ENCODE peak calls at places on chromosome 22, in five cellular contexts. I is breast epithelium, U is spleen, X is transverse colon, V is sigmoid colon. K is an unnamed sample.

GRCh38 chr22:19036523-19037273 is 85.5 kb downstream of the DGCR2 start:
- DNase-seq in I (no peak), U (no peak), X (no peak), V (no peak), K (no peak)

GRCh38 chr22:37353839-37354238 is 71.5 kb downstream of the CYTH4 start:
- DNase-seq in I (no peak), U (no peak), X (no peak), V (no peak), K (no peak)

GRCh38 chr22:29658171-29658570 is 54.7 kb downstream of the NF2 start:
- DNase-seq in I (no peak), U (no peak), X (no peak), V (no peak), K (no peak)

GRCh38 chr22:33117821-33118220 is 59.6 kb upstream of the SYN3 start:
- DNase-seq in I (no peak), U (no peak), X (no peak), V (no peak), K (no peak)

GRCh38 chr22:21450858-21451331 is 16.3 kb upstream of the TMEM191C start:
- DNase-seq in I (peak; percentile 42), U (peak; percentile 25), X (no peak), V (peak; percentile 35), K (no peak)

GRCh38 chr22:40491990-40492631 is 121.7 kb downstream of the SGSM3 start:
- DNase-seq in I (no peak), U (no peak), X (no peak), V (no peak), K (no peak)

GRCh38 chr22:27730649-27731433 is 70.7 kb downstream of the MN1 start:
- DNase-seq in I (no peak), U (no peak), X (no peak), V (peak; percentile 25), K (no peak)

GRCh38 chr22:29172216-29172615 is 33.5 kb upstream of the EMID1 start:
- DNase-seq in I (no peak), U (no peak), X (no peak), V (peak; percentile 54), K (no peak)

GRCh38 chr22:42801537-42802165 is 55.4 kb downstream of the ARFGAP3 start:
- DNase-seq in I (peak; percentile 34), U (no peak), X (no peak), V (peak; percentile 56), K (no peak)

GRCh38 chr22:38694049-38694448 is 6.7 kb downstream of the JOSD1 start:
- DNase-seq in I (peak; percentile 30), U (no peak), X (peak; percentile 72), V (no peak), K (no peak)

GRCh38 chr22:37043828-37044538 is 7.6 kb upstream of the KCTD17 start:
- DNase-seq in I (peak; percentile 71), U (peak; percentile 89), X (peak; percentile 89), V (no peak), K (no peak)

GRCh38 chr22:39504071-39504470 is 2.0 kb downstream of the MIEF1 start:
- DNase-seq in I (no peak), U (no peak), X (no peak), V (no peak), K (no peak)

GRCh38 chr22:17475318-17476212 is 87.7 kb upstream of the SLC25A18 start:
- DNase-seq in I (no peak), U (no peak), X (no peak), V (no peak), K (no peak)

GRCh38 chr22:38314992-38315800 is 2.0 kb downstream of the CSNK1E start:
- DNase-seq in I (no peak), U (peak; percentile 81), X (peak; percentile 41), V (no peak), K (no peak)

DNA sequence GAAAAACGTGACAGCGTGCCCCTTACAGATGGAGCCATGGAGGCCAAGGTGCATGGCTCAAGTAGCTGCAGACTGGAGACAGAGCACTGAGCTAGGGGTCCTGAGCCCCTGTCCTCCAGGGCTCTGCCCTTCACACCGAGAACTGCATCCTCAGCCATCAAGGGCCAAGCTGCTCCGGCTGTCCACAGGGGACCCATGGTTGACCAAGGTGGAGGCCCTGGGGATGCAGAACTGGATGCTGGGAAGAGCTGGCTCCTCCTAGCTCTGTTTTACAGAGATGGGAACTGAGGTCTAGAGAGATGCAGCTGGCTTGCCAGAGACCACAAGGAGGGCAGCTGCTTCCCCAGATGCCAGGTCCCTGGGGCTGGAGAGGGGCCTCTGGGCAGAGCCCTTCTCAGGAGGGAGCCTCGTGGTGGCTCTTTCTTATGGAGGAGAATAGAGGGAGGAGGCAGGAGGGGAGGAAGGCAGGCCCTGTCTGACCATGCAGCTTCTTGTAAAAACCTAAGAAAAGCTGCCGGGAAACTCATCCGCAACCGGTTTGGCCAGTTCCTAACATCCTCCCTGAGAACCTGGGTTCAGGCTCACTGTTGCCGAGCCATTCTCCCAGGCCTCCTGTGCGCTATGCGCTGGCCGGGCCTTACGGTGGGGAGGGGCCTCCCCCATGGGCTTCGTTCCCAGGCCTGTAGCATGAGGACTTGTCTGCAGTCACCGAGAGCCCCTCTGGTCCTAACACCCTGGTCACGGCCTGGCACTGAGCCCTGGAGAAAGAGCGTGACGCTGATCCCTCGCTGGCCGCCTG is 80.6 kb downstream of the WNT7B start:
- DNase-seq in I (peak; percentile 82), U (no peak), X (no peak), V (no peak), K (no peak)
- TF ChIP-seq CTCF in I (no peak), U (no peak), X (no peak), V (no peak), K (no peak)

GRCh38 chr22:48900327-48900597 is 927.4 kb downstream of the BRD1 start:
- DNase-seq in I (no peak), U (no peak), X (no peak), V (no peak), K (peak; percentile 49)

GRCh38 chr22:48901324-48901723 is 926.3 kb downstream of the BRD1 start:
- DNase-seq in I (no peak), U (no peak), X (no peak), V (no peak), K (peak; percentile 72)

GRCh38 chr22:48900626-48901025 is 927.0 kb downstream of the BRD1 start:
- DNase-seq in I (no peak), U (no peak), X (no peak), V (no peak), K (no peak)

GRCh38 chr22:48898524-48899377 is 928.9 kb downstream of the BRD1 start:
- DNase-seq in I (no peak), U (peak; percentile 39), X (no peak), V (no peak), K (peak; percentile 74)

DNA sequence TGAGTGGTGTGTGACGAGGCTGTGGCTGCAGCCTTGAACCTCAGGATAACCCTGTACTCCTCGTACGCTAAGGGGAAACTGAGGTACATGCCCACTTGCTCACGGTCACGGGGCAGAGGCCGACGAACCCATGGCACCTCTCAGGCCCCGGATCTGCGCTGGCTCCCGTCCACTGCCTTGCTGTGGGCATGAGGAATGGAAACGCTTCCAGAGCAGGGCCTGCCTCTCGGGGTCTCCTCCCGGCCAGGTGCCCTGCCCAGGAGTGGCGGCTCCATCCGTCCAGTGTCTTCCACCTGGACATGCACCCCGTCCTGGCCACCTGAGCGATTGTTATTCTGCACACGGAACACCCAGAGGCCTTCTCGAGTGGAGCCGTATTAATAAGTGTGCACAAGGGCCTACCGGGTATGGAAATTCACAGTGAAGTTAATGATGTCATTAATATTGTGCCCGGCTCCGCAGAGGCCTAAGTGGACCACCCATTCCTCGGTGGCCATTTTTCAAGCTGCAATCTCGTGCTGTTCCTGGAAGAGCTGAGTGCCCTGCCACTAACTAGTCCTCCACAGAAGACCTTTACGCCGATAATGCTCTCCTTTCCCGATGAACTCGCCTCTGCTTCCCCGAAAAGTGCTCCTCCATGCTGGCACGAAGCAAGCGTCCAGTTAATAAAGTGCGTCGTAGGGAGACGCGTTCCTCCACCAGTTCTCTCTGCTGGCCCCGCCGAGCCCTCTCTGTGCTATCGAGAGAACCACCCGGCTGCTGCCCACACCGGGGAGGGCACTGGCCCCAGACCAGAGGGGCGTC is 927.9 kb downstream of the BRD1 start:
- DNase-seq in I (no peak), U (peak; percentile 64), X (no peak), V (peak; percentile 42), K (peak; percentile 77)
- H3K9me3 ChIP-seq in I (no peaks in the 10 kb centered on the region), U (no peaks in the 10 kb centered on the region), X (no peaks in the 10 kb centered on the region), V (no peaks in the 10 kb centered on the region), K (no peaks in the 10 kb centered on the region)

DNA sequence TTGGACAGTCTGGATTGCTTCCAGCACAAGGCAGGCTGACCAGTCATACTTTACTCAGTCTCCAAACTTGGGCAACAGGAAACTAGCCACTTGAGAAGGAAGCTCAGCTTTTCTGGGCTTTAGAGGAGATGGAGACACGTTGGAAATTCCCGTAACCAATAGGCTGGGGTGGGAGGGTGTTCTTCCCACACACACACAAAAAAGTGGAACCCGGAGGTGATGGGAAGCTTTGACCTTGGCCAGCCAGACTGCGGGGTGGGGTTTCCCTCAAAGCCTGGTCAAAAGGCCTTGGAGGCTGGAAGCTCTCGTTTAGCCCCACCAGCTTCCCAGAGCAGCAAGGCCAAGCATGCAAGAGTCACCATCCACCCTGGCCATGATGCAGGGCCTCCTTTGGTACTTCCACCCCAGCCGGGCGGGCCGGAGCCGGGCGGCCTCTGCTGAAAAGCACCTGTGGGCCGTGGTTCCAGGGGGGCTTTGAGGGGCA is 126.2 kb downstream of the BCR start:
- DNase-seq in I (peak; percentile 46), U (peak; percentile 78), X (no peak), V (no peak), K (no peak)
- TF ChIP-seq POLR2AphosphoS5 in I (no peak), U (peak; percentile 62), X (no peak), V (no peak), K (no peak)

GRCh38 chr22:20199906-20200305 is 49.1 kb upstream of the CCDC188 start:
- DNase-seq in I (no peak), U (no peak), X (no peak), V (no peak), K (no peak)
- TF ChIP-seq CTCF in I (no peak), U (no peak), X (no peak), V (no peak), K (no peak)

DNA sequence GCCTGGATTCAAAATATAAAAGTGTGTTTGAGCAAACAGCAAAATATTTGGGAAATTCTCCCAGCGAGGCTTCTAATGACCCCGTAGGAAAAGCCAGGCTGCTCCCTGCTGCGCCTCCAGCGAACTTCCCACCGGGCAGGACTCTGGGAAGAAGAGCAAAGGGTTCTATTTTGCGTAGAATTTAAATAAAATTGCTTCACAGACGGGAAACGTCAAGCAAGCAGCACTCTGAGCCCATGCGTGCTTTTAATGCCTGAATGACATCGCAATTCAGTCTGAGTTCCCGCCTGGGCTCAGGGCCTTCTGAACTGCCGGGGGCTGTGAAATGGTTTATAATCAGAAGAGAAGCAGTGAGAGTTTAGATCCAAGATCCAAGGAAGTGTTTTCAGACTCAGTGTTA is 775.1 kb downstream of the BRD1 start:
- DNase-seq in I (no peak), U (no peak), X (no peak), V (no peak), K (no peak)
- H3K9me3 ChIP-seq in I (no peaks in the 10 kb centered on the region), U (no peaks in the 10 kb centered on the region), X (no peaks in the 10 kb centered on the region), V (no peaks in the 10 kb centered on the region), K (no peaks in the 10 kb centered on the region)

DNA sequence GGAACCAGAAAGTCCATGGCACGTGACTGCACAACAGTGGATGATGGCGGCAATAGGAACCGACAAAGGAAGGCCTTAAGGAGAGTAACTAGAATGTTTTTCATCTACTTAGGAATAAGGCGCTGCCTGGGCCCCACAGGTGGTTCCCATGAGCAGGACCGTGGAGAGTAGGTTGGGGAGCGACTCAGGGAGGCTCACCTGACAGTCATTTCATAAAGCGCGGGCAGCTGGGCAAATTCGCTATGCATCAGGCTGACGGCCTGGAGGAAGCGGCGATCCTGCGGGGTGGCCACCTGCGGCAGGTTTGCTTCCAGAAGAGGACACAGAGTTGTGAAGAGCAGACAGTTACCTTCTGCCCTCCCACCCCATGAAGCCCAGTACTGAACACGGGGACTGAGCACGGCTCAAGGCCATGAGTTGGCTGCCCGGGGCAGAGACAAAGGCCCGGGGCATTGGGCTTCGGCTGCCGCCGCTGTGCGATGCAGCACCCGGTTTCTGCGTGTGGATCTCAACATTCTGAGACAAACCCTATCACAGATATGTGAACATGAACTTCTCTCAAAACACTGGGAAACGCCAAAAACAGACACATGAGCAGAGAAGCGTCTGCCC is 25.8 kb downstream of the HPS4 start:
- DNase-seq in I (no peak), U (no peak), X (no peak), V (no peak), K (no peak)
- TF ChIP-seq POLR2AphosphoS5 in I (no peak), U (no peak), X (no peak), V (no peak), K (no peak)